ENCODE peak calls at places on chromosome 12, in seven cellular contexts. One of them, this sample, is unnamed.

GRCh38 chr12:48063530-48063929 is 42.3 kb downstream of the SENP1 start:
- DNase-seq in astrocyte: no peak
- DNase-seq in ovary: no peak
- DNase-seq in BE2C: no peak
- DNase-seq in posterior vena cava: no peak
- DNase-seq in pancreas: no peak
- DNase-seq in HuH-7.5: no peak
- DNase-seq in this sample: no peak

GRCh38 chr12:106128526-106129430 is 10.0 kb downstream of the NUAK1 start:
- DNase-seq in pancreas: no peak
- DNase-seq in ovary: no peak
- DNase-seq in BE2C: no peak
- DNase-seq in posterior vena cava: no peak
- DNase-seq in astrocyte: no peak
- DNase-seq in HuH-7.5: no peak
- DNase-seq in this sample: no peak

GRCh38 chr12:16300706-16301105 is 23.2 kb upstream of the SLC15A5 start:
- DNase-seq in posterior vena cava: no peak
- DNase-seq in BE2C: no peak
- DNase-seq in astrocyte: no peak
- DNase-seq in ovary: no peak
- DNase-seq in HuH-7.5: no peak
- DNase-seq in pancreas: no peak
- DNase-seq in this sample: no peak

GRCh38 chr12:10720974-10721565 is 2.1 kb downstream of the YBX3 start:
- DNase-seq in pancreas: no peak
- DNase-seq in astrocyte: no peak
- DNase-seq in BE2C: no peak
- DNase-seq in posterior vena cava: no peak
- DNase-seq in HuH-7.5: no peak
- DNase-seq in ovary: no peak
- DNase-seq in this sample: no peak

GRCh38 chr12:9813821-9814798 is 13.2 kb upstream of the KLRF1 start:
- DNase-seq in HuH-7.5: peak
- DNase-seq in astrocyte: no peak
- DNase-seq in BE2C: peak
- DNase-seq in pancreas: peak
- DNase-seq in ovary: peak
- DNase-seq in posterior vena cava: peak
- DNase-seq in this sample: peak

GRCh38 chr12:65171870-65172269 is 2.5 kb downstream of the LEMD3 start:
- DNase-seq in HuH-7.5: no peak
- DNase-seq in astrocyte: no peak
- DNase-seq in posterior vena cava: no peak
- DNase-seq in BE2C: no peak
- DNase-seq in ovary: no peak
- DNase-seq in pancreas: no peak
- DNase-seq in this sample: no peak

GRCh38 chr12:28258998-28259397 is 68.7 kb downstream of the CCDC91 start:
- DNase-seq in HuH-7.5: no peak
- DNase-seq in ovary: no peak
- DNase-seq in astrocyte: peak
- DNase-seq in posterior vena cava: no peak
- DNase-seq in BE2C: no peak
- DNase-seq in pancreas: no peak
- DNase-seq in this sample: no peak

GRCh38 chr12:85835810-85836715 is at the start of gene RASSF9:
- DNase-seq in HuH-7.5: no peak
- DNase-seq in posterior vena cava: peak
- DNase-seq in BE2C: no peak
- DNase-seq in astrocyte: peak
- DNase-seq in pancreas: peak
- DNase-seq in ovary: peak
- DNase-seq in this sample: no peak

GRCh38 chr12:1660304-1661187 is 30.3 kb upstream of the ADIPOR2 start:
- DNase-seq in BE2C: no peak
- DNase-seq in ovary: peak
- DNase-seq in HuH-7.5: no peak
- DNase-seq in pancreas: peak
- DNase-seq in astrocyte: no peak
- DNase-seq in posterior vena cava: no peak
- DNase-seq in this sample: no peak

GRCh38 chr12:94073441-94074051 is 74.8 kb upstream of the PLXNC1 start:
- DNase-seq in posterior vena cava: no peak
- DNase-seq in pancreas: no peak
- DNase-seq in ovary: no peak
- DNase-seq in HuH-7.5: no peak
- DNase-seq in astrocyte: no peak
- DNase-seq in BE2C: no peak
- DNase-seq in this sample: no peak

This sample was measured in SJCRH30.